ENCODE peak calls at places on chromosomes 3 and 15, in six cellular contexts. I, P, Q, E, T and K are unnamed samples.

GRCh38 chr3:169146112-169146665 is 517.3 kb downstream of the MECOM start:
- DNase-seq in I (no peak), P (no peak), Q (no peak), E (peak), T (peak), K (no peak)

GRCh38 chr3:47440131-47440530 is 35.6 kb downstream of the SCAP start:
- DNase-seq in I (peak), P (no peak), Q (no peak), E (no peak), T (no peak), K (no peak)

GRCh38 chr3:152430223-152431002 is 161.7 kb downstream of the MBNL1 start:
- DNase-seq in I (no peak), P (no peak), Q (no peak), E (no peak), T (no peak), K (no peak)

GRCh38 chr3:104437131-104437750 is 929.5 kb upstream of the ALCAM start:
- DNase-seq in I (no peak), P (no peak), Q (peak), E (no peak), T (no peak), K (no peak)

GRCh38 chr3:20401253-20401652 is 215.2 kb upstream of the SGO1 start:
- DNase-seq in I (no peak), P (no peak), Q (no peak), E (no peak), T (no peak), K (no peak)

GRCh38 chr3:16060945-16061344 is 113.5 kb upstream of the GALNT15 start:
- DNase-seq in I (no peak), P (peak), Q (peak), E (peak), T (no peak), K (peak)

GRCh38 chr15:69292826-69293420 is 5.8 kb upstream of the PAQR5 start:
- DNase-seq in I (no peak), P (no peak), Q (no peak), E (no peak), T (no peak), K (no peak)

GRCh38 chr3:52317601-52318000 is 1.5 kb downstream of the DNAH1 start:
- DNase-seq in I (no peak), P (no peak), Q (no peak), E (peak), T (peak), K (peak)

GRCh38 chr3:124429129-124429815 is 301.0 kb upstream of the UMPS start:
- DNase-seq in I (no peak), P (no peak), Q (no peak), E (peak), T (no peak), K (no peak)

GRCh38 chr3:28835751-28836150 is 445.1 kb upstream of the RBMS3 start:
- DNase-seq in I (no peak), P (no peak), Q (no peak), E (no peak), T (no peak), K (no peak)

GRCh38 chr3:151814588-151814987 is 672 bp downstream of the AADAC start:
- DNase-seq in I (no peak), P (no peak), Q (no peak), E (no peak), T (no peak), K (no peak)

GRCh38 chr3:40317061-40317676 is 7.7 kb downstream of the EIF1B start:
- DNase-seq in I (peak), P (peak), Q (peak), E (peak), T (peak), K (no peak)

GRCh38 chr3:134353171-134353825 is 20.9 kb downstream of the AMOTL2 start:
- DNase-seq in I (no peak), P (no peak), Q (no peak), E (no peak), T (no peak), K (no peak)

GRCh38 chr3:69306239-69307185 is 79.4 kb downstream of the FRMD4B start:
- DNase-seq in I (peak), P (no peak), Q (peak), E (peak), T (peak), K (peak)

GRCh38 chr15:89754361-89755154 is 3.5 kb upstream of the MESP1 start:
- DNase-seq in I (no peak), P (no peak), Q (no peak), E (no peak), T (no peak), K (no peak)

GRCh38 chr3:197224034-197224444 is 74.4 kb downstream of the DLG1 start:
- DNase-seq in I (peak), P (peak), Q (peak), E (peak), T (no peak), K (no peak)

GRCh38 chr3:101638262-101638745 is 38.6 kb downstream of the ZBTB11 start:
- DNase-seq in I (no peak), P (no peak), Q (no peak), E (no peak), T (no peak), K (no peak)

GRCh38 chr3:31503456-31503855 is 29.3 kb upstream of the STT3B start:
- DNase-seq in I (no peak), P (no peak), Q (no peak), E (no peak), T (no peak), K (no peak)

GRCh38 chr3:72492240-72492639 is 356.0 kb downstream of the SHQ1 start:
- DNase-seq in I (no peak), P (peak), Q (peak), E (peak), T (peak), K (no peak)

GRCh38 chr3:149407898-149408297 is 30.4 kb upstream of the TM4SF1 start:
- DNase-seq in I (no peak), P (no peak), Q (no peak), E (no peak), T (no peak), K (no peak)

GRCh38 chr3:12004741-12005513 is 739 bp downstream of the SYN2 start:
- DNase-seq in I (no peak), P (no peak), Q (no peak), E (no peak), T (no peak), K (no peak)

GRCh38 chr3:31620656-31621055 is 87.9 kb downstream of the STT3B start:
- DNase-seq in I (no peak), P (no peak), Q (no peak), E (no peak), T (no peak), K (no peak)

GRCh38 chr3:177642482-177643163 is 445.3 kb upstream of the TBL1XR1 start:
- DNase-seq in I (no peak), P (no peak), Q (no peak), E (no peak), T (no peak), K (no peak)